ENCODE peak calls at places on chromosomes 2 and 18, in nine cellular contexts. J is Panc1; H is fibroblast of the conjunctiva; X is left lung; R is colonic mucosa; G is stimulated activated CD8-positive, alpha-beta memory T cell treated with anti-CD3 and anti-CD28 coated beads, Interleukin-12 subunit alpha, Interleukin-12 subunit beta, amount 100 ng/mL, for 1 hour; N is mammary epithelial cell; Y is NCI-H187; B is H4. D is an unnamed sample.

GRCh38 chr2:190267302-190267701 is 52.3 kb downstream of the HIBCH start:
- DNase-seq in J (peak), H (peak), X (no peak), R (no peak), G (no peak), N (peak), Y (no peak), B (peak), D (peak)

GRCh38 chr2:230614913-230615332 is 97.7 kb upstream of the CAB39 start:
- DNase-seq in J (no peak), H (no peak), X (no peak), R (no peak), G (no peak), N (peak), Y (no peak), B (no peak), D (no peak)

GRCh38 chr2:175628243-175628642 is 373.8 kb downstream of the LNPK start:
- DNase-seq in J (no peak), H (no peak), X (no peak), R (no peak), G (no peak), N (no peak), Y (no peak), B (no peak), D (no peak)

GRCh38 chr2:7994397-7994951 is 687.4 kb upstream of the ID2 start:
- DNase-seq in J (no peak), H (no peak), X (no peak), R (no peak), G (no peak), N (no peak), Y (peak), B (peak), D (no peak)

GRCh38 chr2:112577756-112578155 is 6.7 kb upstream of the CHCHD5 start:
- DNase-seq in J (no peak), H (no peak), X (no peak), R (no peak), G (no peak), N (no peak), Y (no peak), B (no peak), D (peak)

GRCh38 chr18:12686100-12686499 is 16.4 kb downstream of the CEP76 start:
- DNase-seq in J (no peak), H (peak), X (no peak), R (no peak), G (no peak), N (peak), Y (no peak), B (peak), D (no peak)

GRCh38 chr2:3641181-3641580 is 16.8 kb upstream of the ALLC start:
- DNase-seq in J (no peak), H (no peak), X (peak), R (no peak), G (no peak), N (no peak), Y (no peak), B (no peak), D (no peak)

GRCh38 chr2:199581935-199582336 is 124.2 kb upstream of the SATB2 start:
- DNase-seq in J (no peak), H (no peak), X (no peak), R (no peak), G (no peak), N (no peak), Y (no peak), B (no peak), D (no peak)

GRCh38 chr18:76721207-76721996 is 101.0 kb upstream of the ZNF236 start:
- DNase-seq in J (no peak), H (no peak), X (no peak), R (no peak), G (peak), N (no peak), Y (no peak), B (no peak), D (no peak)

GRCh38 chr2:152594022-152594712 is 123.1 kb downstream of the PRPF40A start:
- DNase-seq in J (no peak), H (no peak), X (no peak), R (peak), G (no peak), N (no peak), Y (no peak), B (no peak), D (no peak)

GRCh38 chr2:240240017-240240416 is 99.6 kb upstream of the OTOS start:
- DNase-seq in J (no peak), H (no peak), X (no peak), R (no peak), G (no peak), N (no peak), Y (no peak), B (no peak), D (no peak)

GRCh38 chr2:215029936-215030335 is 108.5 kb downstream of the ABCA12 start:
- DNase-seq in J (no peak), H (no peak), X (no peak), R (no peak), G (no peak), N (no peak), Y (no peak), B (no peak), D (no peak)

GRCh38 chr2:136441979-136442378 is 323.4 kb upstream of the THSD7B start:
- DNase-seq in J (no peak), H (no peak), X (no peak), R (no peak), G (no peak), N (no peak), Y (no peak), B (no peak), D (no peak)

GRCh38 chr18:68822926-68823325 is 25.0 kb downstream of the CCDC102B start:
- DNase-seq in J (no peak), H (no peak), X (peak), R (no peak), G (no peak), N (no peak), Y (no peak), B (no peak), D (no peak)

GRCh38 chr18:48949606-48950535 is 894 bp downstream of the SMAD7 start:
- DNase-seq in J (no peak), H (no peak), X (peak), R (peak), G (no peak), N (peak), Y (no peak), B (no peak), D (no peak)

GRCh38 chr2:69154031-69154430 is 141.1 kb downstream of the ANTXR1 start:
- DNase-seq in J (no peak), H (peak), X (no peak), R (no peak), G (no peak), N (no peak), Y (no peak), B (no peak), D (peak)

GRCh38 chr2:62883629-62884028 is 167.0 kb upstream of the OTX1 start:
- DNase-seq in J (no peak), H (no peak), X (no peak), R (no peak), G (no peak), N (no peak), Y (no peak), B (no peak), D (no peak)

GRCh38 chr2:210553371-210553770 is 3.0 kb upstream of the CPS1 start:
- DNase-seq in J (no peak), H (no peak), X (no peak), R (no peak), G (no peak), N (no peak), Y (no peak), B (no peak), D (no peak)

GRCh38 chr2:11983870-11984269 is 237.4 kb downstream of the LPIN1 start:
- DNase-seq in J (no peak), H (no peak), X (no peak), R (no peak), G (no peak), N (no peak), Y (no peak), B (no peak), D (no peak)

GRCh38 chr2:200615247-200615646 is 29.4 kb downstream of the AOX1 start:
- DNase-seq in J (no peak), H (no peak), X (no peak), R (no peak), G (no peak), N (peak), Y (no peak), B (peak), D (peak)

GRCh38 chr2:10407432-10407831 is 40.7 kb downstream of the ODC1 start:
- DNase-seq in J (no peak), H (no peak), X (no peak), R (no peak), G (no peak), N (no peak), Y (no peak), B (no peak), D (no peak)

GRCh38 chr2:238290079-238290478 is 1.7 kb upstream of the PER2 start:
- DNase-seq in J (no peak), H (no peak), X (no peak), R (peak), G (peak), N (peak), Y (peak), B (no peak), D (no peak)

GRCh38 chr18:35582899-35583558 is 1.5 kb downstream of the GALNT1 start:
- DNase-seq in J (no peak), H (no peak), X (no peak), R (no peak), G (no peak), N (peak), Y (peak), B (no peak), D (peak)

GRCh38 chr2:240820014-240820606 is at the start of gene KIF1A:
- DNase-seq in J (no peak), H (no peak), X (peak), R (no peak), G (no peak), N (no peak), Y (peak), B (peak), D (no peak)

GRCh38 chr2:26215833-26216232 is 28.6 kb downstream of the HADHA start:
- DNase-seq in J (no peak), H (no peak), X (no peak), R (no peak), G (no peak), N (no peak), Y (no peak), B (no peak), D (no peak)

GRCh38 chr18:46767217-46767616 is 10.4 kb upstream of the ST8SIA5 start:
- DNase-seq in J (no peak), H (no peak), X (no peak), R (no peak), G (no peak), N (no peak), Y (no peak), B (no peak), D (no peak)

GRCh38 chr18:9796933-9797549 is 88.7 kb upstream of the TXNDC2 start:
- DNase-seq in J (no peak), H (no peak), X (no peak), R (no peak), G (no peak), N (no peak), Y (no peak), B (no peak), D (no peak)

GRCh38 chr18:35778850-35779634 is 193.4 kb upstream of the RMP24 start:
- DNase-seq in J (no peak), H (no peak), X (no peak), R (no peak), G (no peak), N (no peak), Y (no peak), B (no peak), D (no peak)

GRCh38 chr2:11582526-11583202 is 48.8 kb downstream of the GREB1 start:
- DNase-seq in J (peak), H (peak), X (no peak), R (peak), G (peak), N (peak), Y (peak), B (peak), D (peak)

GRCh38 chr2:9811679-9812511 is 31.4 kb upstream of the TAF1B start:
- DNase-seq in J (no peak), H (no peak), X (peak), R (no peak), G (no peak), N (no peak), Y (no peak), B (no peak), D (no peak)

GRCh38 chr2:216643986-216644662 is 10.9 kb downstream of the IGFBP2 start:
- DNase-seq in J (no peak), H (peak), X (no peak), R (no peak), G (no peak), N (no peak), Y (no peak), B (no peak), D (no peak)

GRCh38 chr2:71358931-71359671 is 27.5 kb downstream of the ZNF638 start:
- DNase-seq in J (no peak), H (peak), X (no peak), R (no peak), G (no peak), N (peak), Y (no peak), B (peak), D (no peak)

GRCh38 chr18:79394438-79395307 is 1.1 kb upstream of the NFATC1 start:
- DNase-seq in J (no peak), H (no peak), X (peak), R (no peak), G (peak), N (no peak), Y (no peak), B (peak), D (no peak)

GRCh38 chr18:61764381-61764780 is 128.4 kb downstream of the RNF152 start:
- DNase-seq in J (no peak), H (no peak), X (no peak), R (no peak), G (no peak), N (peak), Y (no peak), B (no peak), D (peak)

GRCh38 chr2:121649652-121650553 is 641 bp upstream of the CLASP1 start:
- DNase-seq in J (peak), H (peak), X (peak), R (peak), G (peak), N (peak), Y (peak), B (peak), D (peak)

GRCh38 chr2:105865222-105865913 is 120.7 kb downstream of the NCK2 start:
- DNase-seq in J (no peak), H (no peak), X (no peak), R (no peak), G (no peak), N (no peak), Y (no peak), B (no peak), D (no peak)

GRCh38 chr2:210546424-210547223 is 9.8 kb upstream of the CPS1 start:
- DNase-seq in J (no peak), H (no peak), X (no peak), R (peak), G (no peak), N (no peak), Y (no peak), B (no peak), D (no peak)

GRCh38 chr2:206548383-206548782 is 93.9 kb upstream of the FAM237A start:
- DNase-seq in J (no peak), H (no peak), X (no peak), R (no peak), G (no peak), N (no peak), Y (no peak), B (no peak), D (no peak)

GRCh38 chr2:158457826-158458616 is 1.3 kb downstream of the PKP4 start:
- DNase-seq in J (no peak), H (no peak), X (peak), R (peak), G (peak), N (peak), Y (no peak), B (peak), D (no peak)

GRCh38 chr2:36361396-36361795 is 5.8 kb downstream of the CRIM1 start:
- DNase-seq in J (no peak), H (no peak), X (no peak), R (no peak), G (no peak), N (no peak), Y (no peak), B (no peak), D (no peak)

D was measured in astrocyte of the cerebellum.